ENCODE peak calls at places on chromosomes 3 and 15, in six cellular contexts. J, Q, Y, F, L and C are unnamed samples.

GRCh38 chr3:57992430-57993213 is 15.6 kb upstream of the FLNB start:
- DNase-seq in J (no peak), Q (no peak), Y (peak; percentile 20), F (no peak), L (no peak), C (no peak)

GRCh38 chr3:87198774-87199173 is 28.3 kb upstream of the CHMP2B start:
- DNase-seq in J (no peak), Q (no peak), Y (no peak), F (no peak), L (no peak), C (no peak)

GRCh38 chr3:58495101-58495500 is 3.2 kb downstream of the KCTD6 start:
- DNase-seq in J (no peak), Q (no peak), Y (no peak), F (no peak), L (no peak), C (no peak)

GRCh38 chr3:184525337-184526157 is 36.0 kb upstream of the EPHB3 start:
- DNase-seq in J (no peak), Q (peak; percentile 67), Y (peak; percentile 66), F (peak; percentile 95), L (no peak), C (peak; percentile 73)

GRCh38 chr3:197256836-197257444 is 41.5 kb downstream of the DLG1 start:
- DNase-seq in J (no peak), Q (peak; percentile 79), Y (peak; percentile 21), F (no peak), L (peak; percentile 45), C (peak; percentile 44)

GRCh38 chr15:52262364-52262763 is 33.2 kb downstream of the MYO5C start:
- DNase-seq in J (no peak), Q (no peak), Y (peak; percentile 33), F (no peak), L (no peak), C (no peak)

GRCh38 chr3:169228522-169228921 is 435.0 kb downstream of the MECOM start:
- DNase-seq in J (no peak), Q (no peak), Y (no peak), F (no peak), L (no peak), C (no peak)

GRCh38 chr15:78007965-78008886 is 69.3 kb downstream of the TBC1D2B start:
- DNase-seq in J (peak; percentile 77), Q (no peak), Y (no peak), F (no peak), L (peak; percentile 41), C (no peak)